ENCODE peak calls at places on chromosomes 3 and 15, in nine cellular contexts. B is CD8-positive, alpha-beta memory T cell; L is transverse colon; N is stomach; T is ovary; C is keratinocyte; V is colonic mucosa; E is mammary epithelial cell; A is naive thymus-derived CD4-positive, alpha-beta T cell. Q is an unnamed sample. For H3K9me3 and H3K36me3, the result is how much of the 10 kb centered on the place peaks cover.

GRCh38 chr3:50123394-50124361 is 31.4 kb upstream of the SEMA3F start:
- DNase-seq in B (no peak), L (no peak), N (no peak), T (no peak), C (no peak), V (no peak), E (no peak), A (no peak), Q (no peak)

GRCh38 chr3:114928989-114929620 is 218.0 kb downstream of the ZBTB20 start:
- DNase-seq in B (no peak), L (no peak), N (no peak), T (no peak), C (no peak), V (no peak), E (peak), A (no peak), Q (no peak)

GRCh38 chr3:166372571-166373106 is 535.4 kb upstream of the BCHE start:
- DNase-seq in B (no peak), L (no peak), N (no peak), T (no peak), C (no peak), V (no peak), E (no peak), A (no peak), Q (no peak)

GRCh38 chr3:114756506-114757279 is 390.4 kb downstream of the ZBTB20 start:
- DNase-seq in B (no peak), L (no peak), N (no peak), T (peak), C (no peak), V (no peak), E (peak), A (no peak), Q (no peak)

GRCh38 chr3:111967071-111967470 is 11.8 kb upstream of the ABHD10 start:
- DNase-seq in B (no peak), L (no peak), N (no peak), T (no peak), C (no peak), V (no peak), E (no peak), A (no peak), Q (no peak)

GRCh38 chr3:106130384-106131084 is 261.7 kb upstream of the CBLB start:
- DNase-seq in B (no peak), L (no peak), N (no peak), T (no peak), C (no peak), V (no peak), E (no peak), A (no peak), Q (no peak)

GRCh38 chr3:5231067-5231466 is 43.6 kb downstream of the EDEM1 start:
- DNase-seq in B (no peak), L (no peak), N (no peak), T (no peak), C (no peak), V (no peak), E (no peak), A (no peak), Q (no peak)

GRCh38 chr3:21642433-21642832 is 108.6 kb downstream of the ZNF385D start:
- DNase-seq in B (no peak), L (no peak), N (no peak), T (no peak), C (no peak), V (no peak), E (no peak), A (no peak), Q (no peak)

GRCh38 chr15:28885630-28886430 is at the start of gene APBA2:
- DNase-seq in B (peak), L (no peak), N (no peak), T (no peak), C (no peak), V (no peak), E (peak), A (peak), Q (no peak)

GRCh38 chr3:126488886-126489569 is 13.3 kb upstream of the ZXDC start:
- DNase-seq in B (no peak), L (no peak), N (no peak), T (no peak), C (no peak), V (no peak), E (no peak), A (no peak), Q (no peak)

GRCh38 chr3:16069149-16069922 is 105.1 kb upstream of the GALNT15 start:
- DNase-seq in B (no peak), L (no peak), N (no peak), T (no peak), C (peak), V (no peak), E (peak), A (no peak), Q (no peak)

GRCh38 chr3:172577962-172578560 is 54.8 kb upstream of the TNFSF10 start:
- DNase-seq in B (no peak), L (no peak), N (no peak), T (no peak), C (no peak), V (no peak), E (no peak), A (no peak), Q (no peak)

GRCh38 chr3:72821170-72821781 is 27.0 kb downstream of the SHQ1 start:
- DNase-seq in B (peak), L (peak), N (no peak), T (no peak), C (no peak), V (peak), E (peak), A (peak), Q (no peak)

GRCh38 chr3:46889381-46890110 is 12.0 kb downstream of the PTH1R start:
- DNase-seq in B (no peak), L (no peak), N (no peak), T (peak), C (no peak), V (no peak), E (no peak), A (no peak), Q (no peak)

GRCh38 chr3:149489060-149489690 is 14.7 kb downstream of the TM4SF4 start:
- DNase-seq in B (no peak), L (no peak), N (no peak), T (no peak), C (no peak), V (no peak), E (no peak), A (no peak), Q (no peak)

GRCh38 chr3:59069838-59070237 is 20.0 kb upstream of the CFAP20DC start:
- DNase-seq in B (no peak), L (no peak), N (no peak), T (no peak), C (no peak), V (no peak), E (no peak), A (no peak), Q (no peak)

GRCh38 chr15:56019060-56019793 is 25.8 kb upstream of the NEDD4 start:
- DNase-seq in B (no peak), L (no peak), N (no peak), T (no peak), C (no peak), V (no peak), E (no peak), A (no peak), Q (no peak)

GRCh38 chr3:85574306-85574705 is 615.5 kb downstream of the CADM2 start:
- DNase-seq in B (no peak), L (no peak), N (no peak), T (no peak), C (no peak), V (no peak), E (no peak), A (no peak), Q (no peak)

GRCh38 chr3:115800489-115801080 is 177.3 kb downstream of the GAP43 start:
- DNase-seq in B (no peak), L (no peak), N (no peak), T (no peak), C (no peak), V (no peak), E (peak), A (no peak), Q (no peak)

GRCh38 chr3:178140491-178140890 is 395.7 kb upstream of the KCNMB2 start:
- DNase-seq in B (no peak), L (no peak), N (no peak), T (no peak), C (no peak), V (no peak), E (no peak), A (no peak), Q (no peak)

GRCh38 chr3:177201707-177202397 is 4.6 kb upstream of the TBL1XR1 start:
- DNase-seq in B (peak), L (peak), N (no peak), T (no peak), C (peak), V (no peak), E (peak), A (peak), Q (no peak)

GRCh38 chr3:37991823-37992222 is 1.2 kb downstream of the VILL start:
- DNase-seq in B (no peak), L (no peak), N (peak), T (no peak), C (no peak), V (no peak), E (no peak), A (no peak), Q (no peak)

GRCh38 chr15:25616471-25616870 is 177.6 kb upstream of the UBE3A start:
- DNase-seq in B (no peak), L (no peak), N (no peak), T (no peak), C (no peak), V (no peak), E (no peak), A (no peak), Q (no peak)
- H3K9me3 ChIP-seq in B (under half), L (under half), N (under half), T (under half), C (under half), V (under half), E (half or more), A (under half), Q (under half)

GRCh38 chr3:197952440-197952839 is 2.5 kb downstream of the RPL35A start:
- DNase-seq in B (no peak), L (no peak), N (no peak), T (no peak), C (no peak), V (no peak), E (no peak), A (no peak), Q (no peak)
- H3K36me3 ChIP-seq in B (half or more), L (under half), N (half or more), T (under half), C (under half), V (under half), E (under half), A (under half), Q (under half)

DNA sequence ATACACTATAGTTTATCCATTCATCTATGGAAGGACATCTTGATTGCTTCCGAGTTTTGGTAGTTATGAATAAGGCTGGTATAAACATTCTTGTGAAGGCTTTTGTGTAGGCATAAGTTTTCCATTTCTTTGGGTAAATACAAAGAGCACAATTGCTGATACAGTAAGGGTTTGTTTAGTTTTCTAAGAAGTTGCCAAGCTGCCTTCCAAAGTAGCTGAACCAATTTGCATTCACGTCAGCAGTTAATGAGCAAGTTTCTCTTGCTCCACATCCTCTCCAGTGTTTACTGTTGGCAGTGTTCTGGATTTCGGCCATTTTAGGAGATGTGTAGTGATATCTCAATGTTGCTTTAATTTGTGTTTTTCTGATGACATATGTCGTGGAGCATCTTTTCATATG is 34.2 kb downstream of the GABRA5 start:
- DNase-seq in B (no peak), L (no peak), N (no peak), T (no peak), C (no peak), V (no peak), E (no peak), A (no peak), Q (no peak)
- H3K9me3 ChIP-seq in B (under half), L (under half), N (under half), T (under half), C (under half), V (under half), E (under half), A (under half), Q (under half)

DNA sequence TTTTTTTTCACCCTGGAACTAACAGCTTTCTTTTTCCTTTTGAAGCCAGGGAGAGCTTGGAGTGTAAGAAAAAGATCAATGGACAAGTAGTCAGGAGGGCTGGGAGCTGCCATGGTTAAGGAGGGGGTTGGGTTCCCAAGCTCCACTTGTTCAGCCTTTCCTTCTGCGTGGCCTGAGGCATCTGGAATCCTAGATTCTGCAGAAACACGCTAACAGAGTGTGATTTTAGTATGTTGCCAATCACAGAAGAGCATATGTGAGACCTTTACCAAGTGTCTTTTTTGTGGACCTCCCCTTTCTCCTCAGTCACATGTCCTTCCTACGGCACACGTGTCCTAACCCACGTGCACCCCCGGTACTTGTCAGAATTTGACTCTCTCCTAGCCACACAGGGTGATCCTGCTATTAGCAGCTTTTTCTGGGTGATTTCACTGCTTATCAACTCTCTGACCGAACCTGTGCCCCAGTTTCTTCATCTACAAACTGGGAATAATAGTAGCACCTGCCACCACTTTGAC is 11.4 kb downstream of the TIMP4 start:
- DNase-seq in B (no peak), L (no peak), N (no peak), T (no peak), C (no peak), V (no peak), E (no peak), A (no peak), Q (no peak)
- H3K36me3 ChIP-seq in B (under half), L (under half), N (under half), T (under half), C (under half), V (under half), E (under half), A (under half), Q (under half)

GRCh38 chr3:145893331-145893730 is 267.7 kb downstream of the PLOD2 start:
- DNase-seq in B (no peak), L (no peak), N (no peak), T (no peak), C (no peak), V (no peak), E (no peak), A (no peak), Q (no peak)

GRCh38 chr3:145898487-145898886 is 262.5 kb downstream of the PLOD2 start:
- DNase-seq in B (no peak), L (no peak), N (no peak), T (peak), C (no peak), V (no peak), E (no peak), A (no peak), Q (no peak)

GRCh38 chr3:145889730-145890129 is 271.3 kb downstream of the PLOD2 start:
- DNase-seq in B (no peak), L (no peak), N (no peak), T (no peak), C (no peak), V (no peak), E (no peak), A (no peak), Q (no peak)

GRCh38 chr3:145892869-145893268 is 268.1 kb downstream of the PLOD2 start:
- DNase-seq in B (no peak), L (no peak), N (no peak), T (no peak), C (no peak), V (no peak), E (no peak), A (no peak), Q (no peak)
- H3K9me3 ChIP-seq in B (under half), L (under half), N (under half), T (under half), C (under half), V (under half), E (under half), A (under half), Q (under half)

GRCh38 chr3:9747267-9747666 is 2.5 kb upstream of the OGG1 start:
- DNase-seq in B (no peak), L (no peak), N (no peak), T (no peak), C (no peak), V (no peak), E (no peak), A (no peak), Q (no peak)
- H3K36me3 ChIP-seq in B (under half), L (half or more), N (half or more), T (under half), C (under half), V (under half), E (under half), A (under half), Q (half or more)

GRCh38 chr3:62368705-62369475 is 4.5 kb downstream of the FEZF2 start:
- DNase-seq in B (no peak), L (no peak), N (no peak), T (no peak), C (no peak), V (no peak), E (no peak), A (no peak), Q (no peak)

GRCh38 chr3:62370112-62371031 is 3.0 kb downstream of the FEZF2 start:
- DNase-seq in B (no peak), L (no peak), N (no peak), T (no peak), C (no peak), V (no peak), E (no peak), A (no peak), Q (no peak)

GRCh38 chr3:62369476-62369743 is 3.9 kb downstream of the FEZF2 start:
- DNase-seq in B (no peak), L (no peak), N (no peak), T (no peak), C (no peak), V (no peak), E (no peak), A (no peak), Q (no peak)

GRCh38 chr3:62366093-62366419 is 7.3 kb downstream of the FEZF2 start:
- DNase-seq in B (no peak), L (no peak), N (no peak), T (no peak), C (no peak), V (no peak), E (no peak), A (no peak), Q (no peak)

DNA sequence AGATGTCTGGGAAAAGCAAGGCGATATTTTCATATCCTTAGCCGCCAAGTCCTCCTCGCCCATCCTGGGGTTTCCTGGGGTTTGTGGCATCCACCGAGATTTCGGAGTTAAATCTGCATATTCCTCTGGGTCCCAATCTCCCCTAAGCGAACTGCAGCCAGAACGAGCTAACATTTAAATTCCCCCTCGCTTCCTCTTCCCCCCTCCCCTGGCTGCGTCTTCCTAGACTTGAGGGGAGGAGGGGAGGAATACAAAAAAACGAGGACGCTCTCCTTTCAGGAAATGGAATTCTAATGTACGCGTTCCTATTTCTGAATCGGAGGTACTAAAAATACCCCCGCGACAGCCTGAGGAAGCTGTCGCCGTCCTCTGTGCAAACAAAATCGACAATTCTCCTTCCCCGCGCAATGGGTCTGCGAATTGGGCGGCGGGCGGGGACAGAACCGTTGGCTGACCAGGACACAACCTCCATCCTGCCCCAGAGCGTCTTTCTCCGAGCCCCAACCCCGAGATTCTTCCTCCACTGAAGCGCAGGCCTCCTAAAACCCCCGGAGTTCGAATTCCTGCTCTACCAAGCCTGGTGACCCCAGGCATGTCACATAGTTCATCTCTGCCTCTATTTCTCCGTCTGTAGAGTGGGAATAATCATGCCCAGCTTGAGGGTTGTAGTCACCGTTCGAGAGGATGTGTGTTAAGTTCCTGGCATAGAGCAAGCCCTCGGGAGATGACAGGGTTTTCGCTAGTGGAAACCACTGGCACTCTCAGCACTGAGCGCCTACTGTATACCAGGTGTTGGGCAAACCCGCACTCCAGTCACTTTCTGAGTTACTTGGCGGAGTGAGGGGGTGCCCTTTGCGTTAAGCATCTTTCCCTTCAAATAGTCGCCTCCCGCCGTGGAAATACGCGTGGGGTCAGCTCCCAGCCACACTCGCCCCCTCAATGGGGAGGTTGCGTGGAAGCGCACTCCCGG is 5.3 kb downstream of the FEZF2 start:
- DNase-seq in B (no peak), L (no peak), N (no peak), T (no peak), C (no peak), V (no peak), E (no peak), A (no peak), Q (no peak)
- H3K9me3 ChIP-seq in B (under half), L (under half), N (under half), T (under half), C (under half), V (under half), E (under half), A (under half), Q (under half)